ENCODE peak calls at places on chromosomes 4 and X, in eight cellular contexts. H is IMR-90, I is A549, U is fibroblast of mammary gland, Z is tibial artery, B is BE2C, L is thoracic aorta, K is coronary artery. X is an unnamed sample.

GRCh38 chrX:482192-482701 is 95.5 kb upstream of the PPP2R3B start:
- DNase-seq in H (no peak), B (no peak), U (no peak), K (no peak), I (no peak), L (no peak), Z (no peak), X (no peak)

GRCh38 chr4:88115587-88115986 is 42.9 kb downstream of the ABCG2 start:
- DNase-seq in Z (no peak), B (no peak), U (no peak), K (no peak), L (no peak), I (no peak), H (no peak), X (no peak)

GRCh38 chr4:70671091-70671490 is 4.8 kb upstream of the JCHAIN start:
- DNase-seq in K (no peak), Z (no peak), L (no peak), I (no peak), U (no peak), B (no peak), H (no peak), X (no peak)

GRCh38 chr4:88159137-88159725 is 792 bp upstream of the ABCG2 start:
- DNase-seq in B (no peak), H (no peak), U (no peak), K (no peak), I (peak; percentile 29), L (no peak), Z (no peak), X (no peak)

GRCh38 chr4:1252928-1253492 is 4.1 kb upstream of the CTBP1 start:
- DNase-seq in K (no peak), I (no peak), H (no peak), Z (no peak), L (no peak), B (no peak), U (no peak), X (no peak)

GRCh38 chr4:1459664-1460511 is 53.6 kb upstream of the NKX1-1 start:
- DNase-seq in H (no peak), L (no peak), Z (no peak), B (no peak), I (no peak), K (peak; percentile 65), U (no peak), X (no peak)

GRCh38 chr4:129129143-129129542 is 33.2 kb downstream of the C4orf33 start:
- DNase-seq in L (no peak), U (no peak), Z (no peak), I (no peak), K (no peak), H (no peak), B (no peak), X (no peak)

GRCh38 chr4:102717448-102718092 is 43.2 kb downstream of the MANBA start:
- DNase-seq in H (no peak), B (no peak), I (no peak), Z (no peak), K (no peak), L (no peak), U (peak; percentile 26), X (peak; percentile 28)

GRCh38 chrX:151019837-151020236 is 36.7 kb downstream of the HMGB3 start:
- DNase-seq in H (peak; percentile 46), B (no peak), I (no peak), U (peak; percentile 10), K (no peak), L (no peak), Z (no peak), X (peak; percentile 15)

GRCh38 chr4:29309050-29309449 is 1411.1 kb upstream of the PCDH7 start:
- DNase-seq in I (no peak), L (no peak), Z (no peak), B (no peak), K (no peak), H (peak; percentile 81), U (peak; percentile 80), X (peak; percentile 31)

GRCh38 chr4:26858035-26858918 is 2.4 kb upstream of the STIM2 start:
- DNase-seq in B (no peak), Z (no peak), H (no peak), K (no peak), I (no peak), U (no peak), L (no peak), X (no peak)

GRCh38 chr4:26857278-26858034 is 3.2 kb upstream of the STIM2 start:
- DNase-seq in Z (peak; percentile 81), U (peak; percentile 68), B (peak; percentile 84), K (peak; percentile 90), H (peak; percentile 84), I (peak; percentile 47), L (peak; percentile 47), X (peak; percentile 88)

GRCh38 chr4:26860157-26860921 is at the start of gene STIM2:
- DNase-seq in H (peak; percentile 96), Z (peak; percentile 94), K (peak; percentile 98), L (peak; percentile 78), U (peak; percentile 94), I (peak; percentile 38), B (peak; percentile 98), X (peak; percentile 98)

GRCh38 chr4:26859762-26860156 is 882 bp upstream of the STIM2 start:
- DNase-seq in I (no peak), L (no peak), K (no peak), Z (no peak), B (no peak), H (no peak), U (no peak), X (no peak)

DNA sequence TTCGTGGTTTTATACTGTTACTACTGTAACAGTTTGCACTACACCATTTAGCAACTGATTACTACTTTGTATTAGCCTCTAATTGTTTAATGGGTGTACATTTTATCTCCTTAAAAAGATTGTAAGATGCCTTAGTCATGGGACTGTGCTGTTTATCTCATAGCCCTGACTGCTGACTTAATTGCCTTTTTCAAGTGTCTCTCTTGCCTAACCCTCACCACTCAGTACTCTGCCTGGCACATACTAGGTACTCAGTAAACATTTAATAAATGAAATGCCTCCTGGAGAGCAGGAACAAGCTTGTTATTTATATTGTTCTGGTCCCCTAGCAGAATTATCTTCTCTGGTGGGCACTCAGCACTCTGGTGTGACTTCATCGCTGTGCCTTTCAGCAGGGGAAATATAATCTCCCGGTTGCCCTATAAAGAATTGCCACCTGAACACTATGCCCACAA is 1.7 kb upstream of the STIM2 start:
- DNase-seq in B (no peak), H (peak; percentile 34), U (peak; percentile 28), Z (no peak), L (no peak), I (no peak), K (no peak), X (no peak)
- H3K4me3 ChIP-seq in B (peak overlapping the region; percentile 92), H (no peak overlapping the region), U (no peak overlapping the region), Z (no peak overlapping the region), L (no peak overlapping the region), I (peak overlapping the region; percentile 90), K (no peak overlapping the region), X (peak overlapping the region; percentile 3)

DNA sequence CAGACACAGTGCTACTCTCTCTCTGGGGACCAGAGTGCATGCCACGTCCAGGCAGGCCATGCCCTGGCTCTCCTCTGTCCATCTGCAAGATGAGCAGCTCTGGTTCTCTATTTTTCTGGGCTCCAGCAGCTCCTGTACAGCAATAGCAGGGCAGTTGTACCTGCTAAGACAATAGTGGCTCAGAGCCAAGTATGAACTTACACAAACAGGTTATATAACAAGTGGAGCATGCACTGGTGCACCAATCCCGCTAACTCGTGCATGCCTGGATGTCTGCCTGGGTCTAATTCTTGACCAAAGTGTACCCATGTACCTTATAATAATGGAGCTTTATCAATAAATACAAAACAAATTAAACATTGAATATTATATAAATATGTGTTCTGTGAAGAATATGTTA is 392.3 kb downstream of the CENPC start:
- DNase-seq in H (no peak), Z (no peak), I (no peak), B (no peak), U (no peak), L (no peak), K (no peak), X (no peak)
- TF ChIP-seq CTCF in H (no peak), Z (no peak), I (no peak), B (no peak), U (no peak), L (no peak), K (no peak), X (no peak)

GRCh38 chr4:3303840-3304715 is 11.3 kb downstream of the RGS12 start:
- DNase-seq in L (no peak), I (no peak), K (peak; percentile 47), B (peak; percentile 17), Z (peak; percentile 17), H (no peak), U (no peak), X (no peak)

GRCh38 chr4:3302164-3302785 is 9.5 kb downstream of the RGS12 start:
- DNase-seq in L (no peak), I (no peak), H (no peak), U (no peak), Z (peak; percentile 17), B (peak; percentile 2), K (peak; percentile 64), X (no peak)

GRCh38 chr4:3302786-3303444 is 10.1 kb downstream of the RGS12 start:
- DNase-seq in U (no peak), L (no peak), H (no peak), I (no peak), B (peak; percentile 4), Z (peak; percentile 9), K (peak; percentile 66), X (no peak)

GRCh38 chr4:3304831-3305609 is 12.2 kb downstream of the RGS12 start:
- DNase-seq in K (peak; percentile 74), B (peak; percentile 70), H (peak; percentile 52), Z (peak; percentile 29), I (no peak), L (no peak), U (peak; percentile 48), X (peak; percentile 23)

DNA sequence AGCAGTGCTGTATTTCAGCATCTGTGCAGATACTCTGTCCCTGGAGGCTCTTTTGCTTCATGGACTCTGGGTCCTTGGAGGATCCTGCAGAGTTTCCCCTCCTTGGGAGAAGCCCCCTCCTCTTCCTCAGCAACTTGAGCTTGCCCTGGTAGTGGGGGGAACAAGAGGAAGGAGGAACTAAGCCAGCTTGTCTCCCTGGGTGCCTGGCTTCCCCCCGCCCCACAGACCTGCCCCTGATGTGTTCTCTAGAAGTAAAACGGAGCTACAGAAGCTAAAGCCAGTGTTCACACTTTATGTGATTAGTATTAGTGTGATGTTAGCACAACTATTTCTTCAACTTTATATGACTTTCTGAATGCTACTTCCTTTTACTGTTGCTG is 10.6 kb downstream of the RGS12 start:
- DNase-seq in L (no peak), K (no peak), I (no peak), H (no peak), U (no peak), B (no peak), Z (peak; percentile 4), X (no peak)
- H3K4me3 ChIP-seq in L (no peak overlapping the region), K (no peak overlapping the region), I (no peak overlapping the region), H (no peak overlapping the region), U (no peak overlapping the region), B (no peak overlapping the region), Z (no peak overlapping the region), X (no peak overlapping the region)

GRCh38 chr4:62791386-62791785 is 1591.3 kb downstream of the ADGRL3 start:
- DNase-seq in K (no peak), B (no peak), I (no peak), H (no peak), U (no peak), Z (no peak), L (no peak), X (no peak)

DNA sequence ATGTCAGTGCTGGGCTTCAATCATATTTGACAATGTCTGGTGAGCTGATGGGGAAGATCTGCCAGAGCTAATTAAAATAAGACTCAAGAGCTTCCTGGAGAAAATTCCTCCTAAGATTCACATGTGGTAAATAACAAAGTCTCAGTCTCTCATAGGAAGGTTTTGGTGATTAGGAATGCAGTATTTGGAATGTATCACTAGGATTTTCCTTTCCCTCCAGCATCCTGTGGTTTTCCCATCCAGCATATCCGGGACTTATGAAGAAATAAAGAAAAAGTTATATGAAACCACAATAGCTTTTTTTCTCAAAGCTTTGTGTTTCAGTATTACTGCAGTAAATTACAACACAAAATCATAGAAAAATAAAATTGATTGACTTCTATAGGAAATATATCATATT is 1597.1 kb downstream of the ADGRL3 start:
- DNase-seq in U (no peak), I (no peak), H (no peak), L (no peak), Z (no peak), B (no peak), K (no peak), X (no peak)
- TF ChIP-seq CTCF in U (no peak), I (no peak), H (no peak), L (no peak), Z (no peak), B (no peak), K (no peak), X (no peak)